ENCODE peak calls at places on chromosomes 12 and 14, in eight cellular contexts. I is foreskin fibroblast, D is neural crest cell, O is astrocyte of the spinal cord, G is GM06990, J is WERI-Rb-1, V is AG10803, E is HL-60. K is an unnamed sample.

GRCh38 chr12:54439521-54440255 is 20.6 kb upstream of the ITGA5 start:
- DNase-seq in V (peak), E (no peak), J (no peak), O (peak), G (no peak), I (peak), D (no peak), K (peak)

GRCh38 chr12:49206389-49206788 is 17.5 kb upstream of the TUBA1A start:
- DNase-seq in O (no peak), G (no peak), I (no peak), E (no peak), J (no peak), V (no peak), D (no peak), K (no peak)

GRCh38 chr12:46266382-46266791 is 2.5 kb downstream of the SLC38A1 start:
- DNase-seq in J (peak), G (no peak), I (peak), E (peak), O (peak), D (no peak), V (peak), K (no peak)

GRCh38 chr12:43063642-43064041 is 474.1 kb upstream of the PRICKLE1 start:
- DNase-seq in V (peak), D (no peak), G (no peak), J (no peak), I (peak), E (no peak), O (peak), K (no peak)

GRCh38 chr12:92080390-92081285 is 65.0 kb downstream of the BTG1 start:
- DNase-seq in V (peak), D (no peak), E (no peak), J (no peak), G (no peak), I (peak), O (peak), K (no peak)

GRCh38 chr12:65609359-65609771 is 214.9 kb upstream of the HMGA2 start:
- DNase-seq in E (no peak), V (peak), G (no peak), D (no peak), I (peak), J (no peak), O (peak), K (no peak)

GRCh38 chr14:68518910-68519686 is 273.8 kb downstream of the ZFP36L1 start:
- DNase-seq in J (no peak), I (peak), E (no peak), O (no peak), G (no peak), D (no peak), V (no peak), K (no peak)

GRCh38 chr14:61107148-61107641 is 126.2 kb downstream of the SLC38A6 start:
- DNase-seq in J (no peak), I (peak), V (peak), G (no peak), E (no peak), O (no peak), D (no peak), K (no peak)

GRCh38 chr12:76890407-76891143 is 11.8 kb upstream of the CSRP2 start:
- DNase-seq in G (no peak), D (no peak), O (no peak), J (no peak), V (no peak), E (no peak), I (no peak), K (no peak)

GRCh38 chr12:48739618-48740269 is 23.2 kb upstream of the CCNT1 start:
- DNase-seq in I (no peak), V (no peak), D (no peak), O (no peak), G (no peak), J (no peak), E (no peak), K (no peak)

GRCh38 chr14:88299865-88300264 is 23.2 kb downstream of the KCNK10 start:
- DNase-seq in D (no peak), I (no peak), J (no peak), V (no peak), E (no peak), O (no peak), G (no peak), K (no peak)

GRCh38 chr12:120971299-120972180 is 6.8 kb upstream of the HNF1A start:
- DNase-seq in G (peak), V (peak), E (peak), J (peak), I (peak), O (peak), D (peak), K (peak)

GRCh38 chr14:39006721-39007410 is 96.2 kb downstream of the SEC23A start:
- DNase-seq in D (no peak), J (no peak), I (no peak), O (no peak), V (peak), G (no peak), E (no peak), K (no peak)

GRCh38 chr12:50017653-50018052 is 7.6 kb downstream of the RACGAP1 start:
- DNase-seq in D (no peak), E (peak), G (no peak), J (no peak), O (no peak), V (peak), I (peak), K (no peak)

GRCh38 chr14:67817750-67818438 is 1.5 kb upstream of the ZFYVE26 start:
- DNase-seq in I (no peak), D (no peak), O (no peak), E (no peak), V (no peak), G (no peak), J (no peak), K (no peak)

GRCh38 chr12:130953783-130954543 is at the start of gene ADGRD1:
- DNase-seq in V (peak), O (no peak), G (no peak), J (no peak), I (peak), D (no peak), E (peak), K (peak)

GRCh38 chr14:59254146-59254910 is 65.9 kb downstream of the DAAM1 start:
- DNase-seq in E (no peak), V (peak), D (no peak), O (peak), I (peak), G (no peak), J (no peak), K (no peak)

GRCh38 chr14:103127356-103127755 is 4.1 kb downstream of the TNFAIP2 start:
- DNase-seq in V (no peak), G (no peak), J (no peak), D (no peak), O (no peak), I (no peak), E (no peak), K (no peak)

GRCh38 chr14:99575043-99576023 is 28.7 kb downstream of the CCDC85C start:
- DNase-seq in V (peak), I (no peak), D (no peak), O (no peak), E (no peak), J (peak), G (no peak), K (no peak)

GRCh38 chr12:51216652-51217051 is 1.2 kb downstream of the POU6F1 start:
- DNase-seq in V (no peak), D (no peak), I (no peak), O (no peak), J (no peak), G (no peak), E (no peak), K (no peak)

GRCh38 chr14:92692822-92693226 is 55.6 kb downstream of the LGMN start:
- DNase-seq in G (no peak), O (peak), I (no peak), V (no peak), D (no peak), J (no peak), E (peak), K (no peak)

GRCh38 chr14:103021817-103022668 is 35.3 kb downstream of the CDC42BPB start:
- DNase-seq in I (no peak), J (no peak), E (no peak), D (no peak), O (peak), G (no peak), V (peak), K (no peak)

GRCh38 chr12:3913278-3913677 is 40.1 kb upstream of the PARP11 start:
- DNase-seq in D (no peak), G (no peak), J (no peak), I (no peak), O (no peak), V (no peak), E (no peak), K (no peak)

GRCh38 chr12:104275689-104276088 is 27.9 kb upstream of the EID3 start:
- DNase-seq in O (no peak), J (no peak), D (no peak), E (no peak), G (no peak), I (no peak), V (no peak), K (no peak)

GRCh38 chr12:3712209-3712992 is 40.5 kb downstream of the CRACR2A start:
- DNase-seq in E (no peak), O (no peak), D (no peak), V (no peak), G (no peak), J (peak), I (no peak), K (no peak)

GRCh38 chr12:121579981-121580868 is 598 bp downstream of the KDM2B start:
- DNase-seq in V (peak), G (peak), O (peak), J (peak), E (peak), I (peak), D (peak), K (peak)

GRCh38 chr14:102503576-102504224 is 5.9 kb downstream of the ANKRD9 start:
- DNase-seq in I (no peak), J (no peak), G (no peak), O (no peak), D (no peak), V (no peak), E (no peak), K (no peak)

GRCh38 chr12:97800561-97800960 is 338.0 kb downstream of the RMST start:
- DNase-seq in I (no peak), O (no peak), V (no peak), J (no peak), E (peak), G (no peak), D (no peak), K (no peak)

GRCh38 chr12:79681008-79681590 is 9.7 kb downstream of the PAWR start:
- DNase-seq in O (peak), J (no peak), G (no peak), E (no peak), V (peak), I (peak), D (no peak), K (no peak)

GRCh38 chr12:6952121-6952859 is 1.1 kb downstream of the PTPN6 start:
- DNase-seq in V (no peak), I (no peak), G (no peak), O (no peak), D (no peak), J (no peak), E (no peak), K (no peak)

GRCh38 chr12:122862872-122863701 is 27.8 kb downstream of the HIP1R start:
- DNase-seq in I (no peak), J (peak), D (no peak), G (no peak), E (no peak), O (no peak), V (no peak), K (no peak)

GRCh38 chr12:50315803-50316202 is 32.5 kb upstream of the LIMA1 start:
- DNase-seq in E (no peak), I (no peak), O (no peak), G (no peak), D (no peak), J (no peak), V (no peak), K (no peak)

GRCh38 chr12:90794212-90794611 is 160.8 kb downstream of the CCER1 start:
- DNase-seq in E (no peak), I (no peak), D (no peak), G (no peak), V (peak), J (no peak), O (no peak), K (no peak)

GRCh38 chr12:68803948-68804653 is 3.9 kb upstream of the MDM2 start:
- DNase-seq in V (no peak), O (no peak), G (no peak), E (no peak), I (no peak), D (no peak), J (no peak), K (no peak)

GRCh38 chr12:45273717-45274271 is 57.9 kb downstream of the ANO6 start:
- DNase-seq in D (no peak), J (no peak), V (peak), E (no peak), G (no peak), I (peak), O (peak), K (no peak)

GRCh38 chr14:69152181-69152943 is 557 bp downstream of the DCAF5 start:
- DNase-seq in J (peak), I (peak), V (peak), O (peak), E (peak), G (no peak), D (peak), K (peak)

GRCh38 chr12:47097276-47097896 is 17.6 kb upstream of the AMIGO2 start:
- DNase-seq in V (peak), O (peak), I (no peak), J (no peak), D (no peak), G (no peak), E (no peak), K (no peak)

GRCh38 chr14:99754141-99755067 is 38.8 kb upstream of the EML1 start:
- DNase-seq in G (no peak), O (no peak), E (no peak), V (peak), J (peak), I (no peak), D (no peak), K (peak)

GRCh38 chr12:460301-461230 is 827 bp downstream of the B4GALNT3 start:
- DNase-seq in D (peak), J (peak), E (no peak), V (no peak), G (peak), O (no peak), I (no peak), K (peak)

GRCh38 chr12:52013626-52014310 is 7.0 kb downstream of the TAMALIN start:
- DNase-seq in J (no peak), G (no peak), I (no peak), V (no peak), E (no peak), O (no peak), D (no peak), K (no peak)

DNA sequence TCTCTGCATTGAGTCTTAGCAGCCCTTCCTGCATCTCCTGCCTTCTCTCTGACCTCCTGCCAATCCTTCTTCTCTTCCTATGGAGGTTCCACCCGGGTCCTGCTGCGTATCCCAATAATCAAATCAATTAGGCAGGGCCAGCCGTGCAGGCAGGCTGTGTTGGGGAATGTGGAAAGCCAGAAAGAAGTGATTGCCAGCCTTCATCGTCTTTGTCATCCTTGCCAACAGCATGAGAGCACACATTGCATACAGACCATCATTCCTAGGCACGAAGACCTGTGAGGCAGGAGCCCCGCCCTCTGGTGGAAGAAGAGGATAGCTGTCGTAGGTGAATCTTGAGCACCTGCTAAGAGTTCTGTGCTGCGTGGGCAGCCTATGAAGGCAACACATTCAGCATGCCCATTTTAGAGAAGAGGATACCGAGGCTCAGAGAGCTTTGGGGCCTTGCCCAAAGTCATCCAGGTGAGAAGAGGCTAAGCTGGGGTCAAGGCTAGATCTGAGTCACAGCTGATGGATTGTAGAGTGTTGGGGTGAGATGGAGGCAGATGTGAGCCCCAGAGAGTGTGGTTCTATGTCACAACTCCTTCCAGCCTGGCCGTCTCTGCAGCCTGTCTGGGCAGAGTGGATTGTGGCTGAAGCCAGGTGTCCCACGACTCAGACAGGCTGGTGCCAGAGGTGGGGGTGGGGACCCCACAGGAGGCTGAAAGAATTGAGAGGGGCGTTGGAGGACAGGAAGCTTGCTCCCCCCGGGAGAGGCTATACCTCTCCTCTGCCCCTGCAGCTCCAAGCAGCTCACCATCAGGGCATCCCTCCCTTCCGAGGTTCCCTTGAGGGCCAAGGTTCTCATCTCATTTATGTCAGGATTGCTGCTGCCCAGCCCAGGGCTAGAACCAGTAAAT is 12.7 kb downstream of the C14orf132 start:
- DNase-seq in I (no peak), J (peak), G (no peak), O (no peak), E (no peak), D (no peak), V (no peak), K (peak)
- TF ChIP-seq CTCF in I (no peak), J (peak), G (peak), O (peak), E (no peak), D (peak), V (no peak), K (peak)

GRCh38 chr14:33765251-33765650 is 185.6 kb downstream of the EGLN3 start:
- DNase-seq in G (no peak), J (peak), V (no peak), E (no peak), I (no peak), D (peak), O (peak), K (no peak)
- TF ChIP-seq CTCF in G (no peak), J (no peak), V (no peak), E (no peak), I (no peak), D (no peak), O (no peak), K (no peak)

DNA sequence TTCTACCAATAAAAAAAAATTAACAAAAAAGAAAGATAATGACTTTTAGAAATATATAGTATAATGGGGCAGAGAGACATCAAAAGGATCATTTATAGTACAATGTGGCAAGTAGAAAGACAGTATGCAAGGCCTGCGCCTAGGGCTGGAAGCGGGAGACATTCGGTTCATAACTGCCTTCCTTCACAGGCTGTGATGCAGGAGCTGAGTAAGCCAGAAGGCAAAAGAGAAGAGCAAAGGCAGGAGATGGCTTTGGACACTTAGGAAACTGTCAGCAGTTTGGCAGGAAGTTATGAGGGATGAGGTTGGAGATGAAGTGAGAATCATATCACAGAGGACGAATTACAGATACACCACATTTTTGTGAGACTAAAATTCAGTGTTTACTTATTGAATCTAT is 97.8 kb downstream of the EPS8 start:
- DNase-seq in O (no peak), J (no peak), I (no peak), G (no peak), D (no peak), V (no peak), E (no peak), K (no peak)
- TF ChIP-seq CTCF in O (no peak), J (no peak), I (no peak), G (no peak), D (no peak), V (no peak), E (no peak), K (no peak)

DNA sequence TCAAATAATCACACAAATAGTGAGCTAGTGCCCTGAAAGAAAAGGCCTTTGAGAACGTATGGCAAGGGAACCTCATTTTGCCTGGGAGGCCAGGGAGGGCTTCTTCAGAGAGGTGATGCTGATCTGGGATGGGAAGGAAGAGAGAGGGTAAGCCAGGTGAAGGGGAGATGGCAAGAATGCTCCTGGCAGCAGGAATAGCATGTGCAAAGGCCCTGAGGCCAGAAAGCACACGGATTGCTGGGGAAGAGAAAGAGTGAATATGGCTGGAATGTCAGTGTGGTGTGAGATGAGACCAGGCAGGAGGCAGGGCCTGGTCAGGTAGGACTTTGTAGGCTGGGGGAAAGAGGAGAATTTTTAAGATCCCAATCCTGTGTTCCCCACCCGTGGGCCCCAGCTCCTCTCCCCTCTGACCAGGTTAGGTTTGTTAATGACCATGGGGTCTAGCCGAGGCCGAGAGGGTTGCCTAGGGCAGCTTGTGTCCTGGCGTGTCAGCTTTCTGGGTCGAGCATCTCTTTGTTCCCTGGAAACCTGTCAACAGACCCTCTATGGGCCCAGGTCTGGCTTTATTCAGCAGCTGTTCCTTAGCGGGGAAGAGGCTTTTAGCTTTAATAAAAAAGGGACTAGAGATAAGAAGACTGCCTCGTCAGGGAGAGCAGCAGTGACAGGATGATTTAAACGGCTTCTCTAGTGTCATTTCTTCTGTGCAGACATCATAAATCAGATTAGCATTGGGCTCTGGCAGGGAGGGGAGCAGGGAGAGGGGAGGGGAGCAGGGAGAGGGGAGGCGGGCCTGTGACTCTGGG is 123.4 kb downstream of the ADCK1 start:
- DNase-seq in O (no peak), V (no peak), I (no peak), J (peak), E (no peak), D (no peak), G (no peak), K (no peak)
- TF ChIP-seq CTCF in O (no peak), V (no peak), I (no peak), J (no peak), E (no peak), D (no peak), G (no peak), K (no peak)

K was measured in GM13977.